ENCODE peak calls at places on chromosomes 16 and 17, in six cellular contexts. One of them, this sample, is unnamed.

GRCh38 chr17:42698736-42699414 is 16.5 kb downstream of the CNTNAP1 start:
- DNase-seq in cardiac fibroblast: peak; percentile 91
- DNase-seq in AG04450: no peak
- DNase-seq in H1: no peak
- DNase-seq in RWPE1: peak; percentile 52
- DNase-seq in CD8-positive, alpha-beta T cell: no peak
- DNase-seq in this sample: no peak

GRCh38 chr17:30378797-30379302 is at the start of gene CPD:
- DNase-seq in cardiac fibroblast: peak; percentile 97
- DNase-seq in AG04450: peak; percentile 82
- DNase-seq in H1: peak; percentile 99
- DNase-seq in RWPE1: peak; percentile 98
- DNase-seq in CD8-positive, alpha-beta T cell: peak; percentile 98
- DNase-seq in this sample: peak; percentile 98

GRCh38 chr17:79542718-79543117 is 68.1 kb downstream of the RBFOX3 start:
- DNase-seq in cardiac fibroblast: no peak
- DNase-seq in AG04450: no peak
- DNase-seq in H1: no peak
- DNase-seq in RWPE1: no peak
- DNase-seq in CD8-positive, alpha-beta T cell: no peak
- DNase-seq in this sample: no peak

GRCh38 chr17:49583889-49584288 is 8.2 kb downstream of the NXPH3 start:
- DNase-seq in cardiac fibroblast: no peak
- DNase-seq in AG04450: no peak
- DNase-seq in H1: no peak
- DNase-seq in RWPE1: no peak
- DNase-seq in CD8-positive, alpha-beta T cell: no peak
- DNase-seq in this sample: no peak

GRCh38 chr17:61927211-61928100 is at the start of gene INTS2:
- DNase-seq in cardiac fibroblast: peak; percentile 97
- DNase-seq in AG04450: peak; percentile 89
- DNase-seq in H1: peak; percentile 97
- DNase-seq in RWPE1: peak; percentile 93
- DNase-seq in CD8-positive, alpha-beta T cell: peak; percentile 96
- DNase-seq in this sample: peak; percentile 92

GRCh38 chr17:72338847-72339790 is 218.3 kb downstream of the SOX9 start:
- DNase-seq in cardiac fibroblast: peak; percentile 93
- DNase-seq in AG04450: peak; percentile 86
- DNase-seq in H1: no peak
- DNase-seq in RWPE1: peak; percentile 77
- DNase-seq in CD8-positive, alpha-beta T cell: no peak
- DNase-seq in this sample: no peak

GRCh38 chr17:50577451-50577954 is 17.0 kb downstream of the CACNA1G start:
- DNase-seq in cardiac fibroblast: no peak
- DNase-seq in AG04450: no peak
- DNase-seq in H1: no peak
- DNase-seq in RWPE1: no peak
- DNase-seq in CD8-positive, alpha-beta T cell: no peak
- DNase-seq in this sample: no peak

GRCh38 chr17:48314716-48315115 is 115.3 kb downstream of the SKAP1 start:
- DNase-seq in cardiac fibroblast: no peak
- DNase-seq in AG04450: no peak
- DNase-seq in H1: no peak
- DNase-seq in RWPE1: no peak
- DNase-seq in CD8-positive, alpha-beta T cell: no peak
- DNase-seq in this sample: no peak

GRCh38 chr17:14744716-14745115 is 443.8 kb downstream of the HS3ST3B1 start:
- DNase-seq in cardiac fibroblast: no peak
- DNase-seq in AG04450: no peak
- DNase-seq in H1: no peak
- DNase-seq in RWPE1: no peak
- DNase-seq in CD8-positive, alpha-beta T cell: no peak
- DNase-seq in this sample: peak; percentile 18

GRCh38 chr16:22217890-22218730 is 12.0 kb downstream of the EEF2K start:
- DNase-seq in cardiac fibroblast: no peak
- DNase-seq in AG04450: no peak
- DNase-seq in H1: no peak
- DNase-seq in RWPE1: peak; percentile 36
- DNase-seq in CD8-positive, alpha-beta T cell: no peak
- DNase-seq in this sample: peak; percentile 87

GRCh38 chr17:66426397-66427033 is 124.1 kb downstream of the PRKCA start:
- DNase-seq in cardiac fibroblast: peak; percentile 38
- DNase-seq in AG04450: no peak
- DNase-seq in H1: no peak
- DNase-seq in RWPE1: no peak
- DNase-seq in CD8-positive, alpha-beta T cell: peak; percentile 51
- DNase-seq in this sample: peak; percentile 40

GRCh38 chr16:50668368-50669008 is 12.6 kb downstream of the SNX20 start:
- DNase-seq in cardiac fibroblast: no peak
- DNase-seq in AG04450: no peak
- DNase-seq in H1: no peak
- DNase-seq in RWPE1: no peak
- DNase-seq in CD8-positive, alpha-beta T cell: no peak
- DNase-seq in this sample: no peak

GRCh38 chr16:67101683-67102082 is 8.1 kb upstream of the PHAF1 start:
- DNase-seq in cardiac fibroblast: no peak
- DNase-seq in AG04450: no peak
- DNase-seq in H1: no peak
- DNase-seq in RWPE1: no peak
- DNase-seq in CD8-positive, alpha-beta T cell: no peak
- DNase-seq in this sample: no peak

GRCh38 chr16:29748077-29748759 is 2.4 kb upstream of the C16orf54 start:
- DNase-seq in cardiac fibroblast: no peak
- DNase-seq in AG04450: no peak
- DNase-seq in H1: no peak
- DNase-seq in RWPE1: no peak
- DNase-seq in CD8-positive, alpha-beta T cell: no peak
- DNase-seq in this sample: no peak

GRCh38 chr17:48871551-48872351 is 20.8 kb upstream of the ATP5MC1 start:
- DNase-seq in cardiac fibroblast: peak; percentile 19
- DNase-seq in AG04450: no peak
- DNase-seq in H1: no peak
- DNase-seq in RWPE1: no peak
- DNase-seq in CD8-positive, alpha-beta T cell: no peak
- DNase-seq in this sample: no peak

GRCh38 chr16:81567087-81567486 is 122.5 kb downstream of the CMIP start:
- DNase-seq in cardiac fibroblast: no peak
- DNase-seq in AG04450: no peak
- DNase-seq in H1: no peak
- DNase-seq in RWPE1: no peak
- DNase-seq in CD8-positive, alpha-beta T cell: no peak
- DNase-seq in this sample: no peak

GRCh38 chr16:64297863-64298579 is 823.8 kb downstream of the CDH11 start:
- DNase-seq in cardiac fibroblast: no peak
- DNase-seq in AG04450: no peak
- DNase-seq in H1: no peak
- DNase-seq in RWPE1: no peak
- DNase-seq in CD8-positive, alpha-beta T cell: no peak
- DNase-seq in this sample: no peak

GRCh38 chr16:80024443-80024842 is 423.9 kb upstream of the MAF start:
- DNase-seq in cardiac fibroblast: no peak
- DNase-seq in AG04450: no peak
- DNase-seq in H1: no peak
- DNase-seq in RWPE1: no peak
- DNase-seq in CD8-positive, alpha-beta T cell: no peak
- DNase-seq in this sample: no peak

GRCh38 chr17:30095507-30096244 is 20.9 kb upstream of the NSRP1 start:
- DNase-seq in cardiac fibroblast: peak; percentile 83
- DNase-seq in AG04450: peak; percentile 61
- DNase-seq in H1: no peak
- DNase-seq in RWPE1: peak; percentile 64
- DNase-seq in CD8-positive, alpha-beta T cell: no peak
- DNase-seq in this sample: peak; percentile 33

GRCh38 chr16:71564377-71564967 is 12.4 kb downstream of the TAT start:
- DNase-seq in cardiac fibroblast: peak; percentile 3
- DNase-seq in AG04450: no peak
- DNase-seq in H1: no peak
- DNase-seq in RWPE1: no peak
- DNase-seq in CD8-positive, alpha-beta T cell: no peak
- DNase-seq in this sample: no peak

GRCh38 chr16:3149630-3150345 is 15.0 kb downstream of the ZNF213 start:
- DNase-seq in cardiac fibroblast: peak; percentile 73
- DNase-seq in AG04450: no peak
- DNase-seq in H1: peak; percentile 87
- DNase-seq in RWPE1: peak; percentile 61
- DNase-seq in CD8-positive, alpha-beta T cell: peak; percentile 53
- DNase-seq in this sample: peak; percentile 84

GRCh38 chr17:4230142-4230541 is 33.6 kb downstream of the ANKFY1 start:
- DNase-seq in cardiac fibroblast: peak; percentile 99
- DNase-seq in AG04450: peak; percentile 93
- DNase-seq in H1: no peak
- DNase-seq in RWPE1: peak; percentile 81
- DNase-seq in CD8-positive, alpha-beta T cell: no peak
- DNase-seq in this sample: no peak

GRCh38 chr17:62321451-62321850 is 58.9 kb upstream of the EFCAB3 start:
- DNase-seq in cardiac fibroblast: peak; percentile 38
- DNase-seq in AG04450: no peak
- DNase-seq in H1: no peak
- DNase-seq in RWPE1: no peak
- DNase-seq in CD8-positive, alpha-beta T cell: no peak
- DNase-seq in this sample: no peak

GRCh38 chr17:69960755-69961154 is 114.3 kb upstream of the KCNJ16 start:
- DNase-seq in cardiac fibroblast: peak; percentile 3
- DNase-seq in AG04450: no peak
- DNase-seq in H1: no peak
- DNase-seq in RWPE1: no peak
- DNase-seq in CD8-positive, alpha-beta T cell: no peak
- DNase-seq in this sample: no peak

DNA sequence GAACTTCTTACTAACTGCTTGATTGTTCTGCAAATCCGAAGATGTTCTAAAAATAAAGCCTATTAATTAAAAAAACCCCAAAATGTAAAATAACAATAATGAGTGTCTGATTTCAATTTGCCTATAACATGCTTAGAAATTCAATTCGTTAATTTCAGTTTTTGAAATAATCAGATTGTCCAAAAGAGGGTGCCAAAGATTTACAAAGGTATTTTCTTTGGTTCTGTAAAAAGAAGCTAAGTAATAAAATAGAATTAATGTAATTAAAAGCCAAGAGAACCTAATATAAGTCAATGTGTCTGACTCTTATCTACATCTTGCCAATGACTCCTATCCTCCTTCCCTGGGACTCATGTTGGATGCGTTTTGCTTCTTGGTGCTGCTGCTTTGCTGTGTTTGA is 75.0 kb upstream of the CPHXL start:
- DNase-seq in cardiac fibroblast: no peak
- DNase-seq in AG04450: no peak
- DNase-seq in H1: no peak
- DNase-seq in RWPE1: no peak
- DNase-seq in CD8-positive, alpha-beta T cell: no peak
- DNase-seq in this sample: no peak
- TF ChIP-seq CTCF in cardiac fibroblast: no peak
- TF ChIP-seq CTCF in AG04450: peak; percentile 39
- TF ChIP-seq CTCF in H1: no peak
- TF ChIP-seq CTCF in RWPE1: peak; percentile 33
- TF ChIP-seq CTCF in CD8-positive, alpha-beta T cell: no peak
- TF ChIP-seq CTCF in this sample: no peak

GRCh38 chr17:76353599-76354316 is at the start of gene PRPSAP1:
- DNase-seq in cardiac fibroblast: peak; percentile 95
- DNase-seq in AG04450: peak; percentile 66
- DNase-seq in H1: peak; percentile 91
- DNase-seq in RWPE1: peak; percentile 90
- DNase-seq in CD8-positive, alpha-beta T cell: peak; percentile 83
- DNase-seq in this sample: peak; percentile 95
- TF ChIP-seq CTCF in cardiac fibroblast: peak; percentile 56
- TF ChIP-seq CTCF in AG04450: peak; percentile 66
- TF ChIP-seq CTCF in H1: peak; percentile 2
- TF ChIP-seq CTCF in RWPE1: no peak
- TF ChIP-seq CTCF in CD8-positive, alpha-beta T cell: peak; percentile 47
- TF ChIP-seq CTCF in this sample: no peak

DNA sequence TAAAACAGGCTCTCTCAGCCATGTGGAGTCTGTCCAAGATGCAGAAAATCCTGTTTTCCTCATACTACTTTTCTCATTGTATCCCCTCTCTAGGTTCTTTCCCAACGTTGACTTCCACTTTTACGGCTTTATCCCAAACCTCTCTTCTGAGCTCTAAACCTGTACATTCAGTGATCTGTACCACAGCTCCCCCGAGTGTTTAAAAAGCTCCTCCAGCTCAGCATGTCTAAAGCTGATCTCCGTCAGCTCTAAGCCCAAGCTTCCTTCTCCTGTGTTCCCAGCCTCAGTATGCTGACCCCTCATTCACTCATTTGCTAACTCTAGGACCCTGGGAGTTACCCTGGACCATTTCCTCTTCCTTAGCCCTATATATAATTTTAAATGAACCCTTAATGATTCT is 144.6 kb downstream of the DNAH9 start:
- DNase-seq in cardiac fibroblast: no peak
- DNase-seq in AG04450: no peak
- DNase-seq in H1: no peak
- DNase-seq in RWPE1: no peak
- DNase-seq in CD8-positive, alpha-beta T cell: no peak
- DNase-seq in this sample: no peak
- TF ChIP-seq CTCF in cardiac fibroblast: no peak
- TF ChIP-seq CTCF in AG04450: no peak
- TF ChIP-seq CTCF in H1: peak; percentile 58
- TF ChIP-seq CTCF in RWPE1: no peak
- TF ChIP-seq CTCF in CD8-positive, alpha-beta T cell: no peak
- TF ChIP-seq CTCF in this sample: no peak

DNA sequence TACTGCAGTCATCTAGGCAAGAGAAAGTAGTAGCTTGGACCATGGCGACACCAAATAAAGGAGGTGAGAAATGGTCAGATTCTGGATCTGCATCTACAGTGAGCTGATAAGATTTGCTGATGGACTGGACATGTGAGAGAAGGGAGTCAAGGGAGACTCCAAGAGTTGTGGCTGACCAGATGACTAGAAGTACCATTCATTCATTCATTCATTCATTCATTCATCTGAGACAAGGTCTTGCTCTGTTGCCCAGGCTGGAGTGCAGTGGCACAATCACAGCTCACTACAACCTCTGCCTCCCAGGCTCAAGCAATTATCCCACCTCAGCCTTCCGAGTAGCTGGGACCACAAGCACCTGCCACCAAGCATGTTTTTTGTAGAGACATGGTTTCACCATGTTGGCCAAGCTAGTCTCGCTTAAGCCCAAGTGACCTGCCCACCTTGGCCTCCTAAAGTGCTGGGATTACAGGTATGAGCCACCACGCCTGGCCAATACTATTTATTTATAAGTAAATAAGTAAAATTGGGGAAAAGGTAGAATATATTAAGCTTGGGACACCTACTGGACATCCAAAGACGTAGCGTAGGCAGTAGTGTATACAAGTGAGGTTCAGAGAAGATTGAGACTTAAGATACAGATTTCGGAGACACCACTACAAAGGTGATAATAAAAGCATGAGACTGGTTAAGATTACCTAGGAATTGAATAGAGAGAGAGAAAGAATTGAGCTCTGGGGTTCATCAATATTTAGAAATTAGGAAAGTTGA is 15.7 kb upstream of the RNF43 start:
- DNase-seq in cardiac fibroblast: no peak
- DNase-seq in AG04450: no peak
- DNase-seq in H1: no peak
- DNase-seq in RWPE1: no peak
- DNase-seq in CD8-positive, alpha-beta T cell: no peak
- DNase-seq in this sample: no peak
- TF ChIP-seq CTCF in cardiac fibroblast: no peak
- TF ChIP-seq CTCF in AG04450: no peak
- TF ChIP-seq CTCF in H1: no peak
- TF ChIP-seq CTCF in RWPE1: no peak
- TF ChIP-seq CTCF in CD8-positive, alpha-beta T cell: no peak
- TF ChIP-seq CTCF in this sample: no peak

This sample was measured in GM20000.